ENCODE peak calls at places on chromosomes 5 and 9, in eight cellular contexts. B is breast epithelium, L is K562, K is GM12892, I is sigmoid colon, Y is prostate gland, R is transverse colon, O is stomach. T is an unnamed sample.

GRCh38 chr5:88452820-88453219 is 184.2 kb upstream of the TMEM161B start:
- DNase-seq in I (no peak), O (no peak), K (no peak), R (no peak), Y (no peak), B (no peak), L (no peak), T (no peak)

GRCh38 chr5:76371955-76372319 is 31.1 kb upstream of the IQGAP2 start:
- DNase-seq in I (no peak), K (no peak), Y (no peak), B (no peak), L (no peak), R (no peak), O (no peak), T (no peak)

GRCh38 chr9:135605238-135605781 is 34.0 kb downstream of the GLT6D1 start:
- DNase-seq in K (no peak), B (no peak), R (no peak), I (peak; percentile 42), Y (peak; percentile 3), O (peak; percentile 24), L (no peak), T (no peak)

GRCh38 chr5:149598966-149599365 is 17.7 kb downstream of the ARHGEF37 start:
- DNase-seq in I (no peak), L (no peak), B (no peak), Y (no peak), K (no peak), O (no peak), R (no peak), T (no peak)

GRCh38 chr9:91503650-91504007 is 80.0 kb upstream of the NFIL3 start:
- DNase-seq in K (no peak), R (no peak), L (no peak), O (no peak), I (no peak), B (no peak), Y (no peak), T (no peak)

GRCh38 chr9:126773004-126773607 is 31.7 kb upstream of the ZBTB43 start:
- DNase-seq in I (no peak), R (no peak), B (no peak), K (no peak), O (no peak), L (peak; percentile 38), Y (no peak), T (no peak)

GRCh38 chr9:72428329-72428728 is 63.3 kb upstream of the ZFAND5 start:
- DNase-seq in K (no peak), Y (no peak), I (no peak), R (no peak), O (no peak), B (no peak), L (no peak), T (no peak)

GRCh38 chr5:173778784-173779304 is 109.3 kb upstream of the CPEB4 start:
- DNase-seq in O (peak; percentile 43), L (no peak), K (no peak), B (no peak), Y (no peak), R (no peak), I (no peak), T (no peak)

GRCh38 chr9:89885156-89885555 is 280.3 kb downstream of the GADD45G start:
- DNase-seq in K (no peak), I (peak; percentile 30), Y (no peak), O (peak; percentile 7), B (no peak), R (no peak), L (no peak), T (no peak)

GRCh38 chr9:132192728-132193127 is 30.9 kb downstream of the NTNG2 start:
- DNase-seq in I (no peak), L (no peak), B (no peak), O (no peak), Y (no peak), K (no peak), R (no peak), T (no peak)

GRCh38 chr9:134326754-134327526 is 685 bp downstream of the RXRA start:
- DNase-seq in B (no peak), O (no peak), R (no peak), K (no peak), I (peak; percentile 76), L (peak; percentile 50), Y (no peak), T (no peak)

GRCh38 chr5:109805882-109806281 is 116.2 kb downstream of the MAN2A1 start:
- DNase-seq in O (no peak), R (no peak), B (no peak), L (no peak), K (no peak), Y (no peak), I (no peak), T (no peak)

GRCh38 chr9:18658764-18659705 is 185.1 kb downstream of the ADAMTSL1 start:
- DNase-seq in Y (no peak), B (no peak), L (no peak), O (no peak), I (no peak), K (no peak), R (no peak), T (no peak)

GRCh38 chr5:1502046-1502736 is 21.6 kb downstream of the LPCAT1 start:
- DNase-seq in B (no peak), Y (no peak), L (peak; percentile 83), K (no peak), R (peak; percentile 41), I (no peak), O (peak; percentile 33), T (no peak)

GRCh38 chr5:59813761-59814562 is 79.6 kb downstream of the PDE4D start:
- DNase-seq in Y (no peak), O (no peak), R (peak; percentile 23), K (no peak), L (peak; percentile 39), I (no peak), B (no peak), T (no peak)

GRCh38 chr9:1647776-1648175 is 367.4 kb upstream of the SMARCA2 start:
- DNase-seq in K (no peak), L (no peak), O (no peak), Y (no peak), I (no peak), R (no peak), B (no peak), T (no peak)

GRCh38 chr9:135951889-135952663 is 9.1 kb downstream of the UBAC1 start:
- DNase-seq in O (peak; percentile 35), K (no peak), I (no peak), R (no peak), L (peak; percentile 94), B (no peak), Y (peak; percentile 78), T (no peak)

DNA sequence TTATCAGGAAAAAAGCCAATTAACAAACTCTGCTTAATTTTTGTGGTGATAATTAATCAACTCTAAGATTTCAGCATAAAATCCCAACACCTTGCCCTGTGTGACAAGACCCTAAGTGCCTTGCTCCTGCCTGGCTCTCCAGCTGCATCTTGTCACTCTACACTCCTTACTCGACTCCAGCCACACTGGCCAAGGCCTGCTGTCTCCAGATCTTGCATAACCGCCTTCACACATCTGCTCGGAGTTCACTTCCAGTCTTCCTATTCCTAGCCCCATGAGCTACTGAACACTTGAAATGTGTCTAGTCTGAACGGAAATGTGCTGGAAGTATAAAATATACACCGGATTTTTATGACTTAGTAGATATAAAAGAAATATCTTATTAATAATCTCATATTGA is 259.6 kb downstream of the EPB41L4A start:
- DNase-seq in B (no peak), I (peak; percentile 88), Y (no peak), O (no peak), K (no peak), R (no peak), L (no peak), T (no peak)
- TF ChIP-seq POLR2AphosphoS5 in B (no peak), I (peak; percentile 58), Y (no peak), O (no peak), K (no peak), R (no peak), L (no peak), T (no peak)

DNA sequence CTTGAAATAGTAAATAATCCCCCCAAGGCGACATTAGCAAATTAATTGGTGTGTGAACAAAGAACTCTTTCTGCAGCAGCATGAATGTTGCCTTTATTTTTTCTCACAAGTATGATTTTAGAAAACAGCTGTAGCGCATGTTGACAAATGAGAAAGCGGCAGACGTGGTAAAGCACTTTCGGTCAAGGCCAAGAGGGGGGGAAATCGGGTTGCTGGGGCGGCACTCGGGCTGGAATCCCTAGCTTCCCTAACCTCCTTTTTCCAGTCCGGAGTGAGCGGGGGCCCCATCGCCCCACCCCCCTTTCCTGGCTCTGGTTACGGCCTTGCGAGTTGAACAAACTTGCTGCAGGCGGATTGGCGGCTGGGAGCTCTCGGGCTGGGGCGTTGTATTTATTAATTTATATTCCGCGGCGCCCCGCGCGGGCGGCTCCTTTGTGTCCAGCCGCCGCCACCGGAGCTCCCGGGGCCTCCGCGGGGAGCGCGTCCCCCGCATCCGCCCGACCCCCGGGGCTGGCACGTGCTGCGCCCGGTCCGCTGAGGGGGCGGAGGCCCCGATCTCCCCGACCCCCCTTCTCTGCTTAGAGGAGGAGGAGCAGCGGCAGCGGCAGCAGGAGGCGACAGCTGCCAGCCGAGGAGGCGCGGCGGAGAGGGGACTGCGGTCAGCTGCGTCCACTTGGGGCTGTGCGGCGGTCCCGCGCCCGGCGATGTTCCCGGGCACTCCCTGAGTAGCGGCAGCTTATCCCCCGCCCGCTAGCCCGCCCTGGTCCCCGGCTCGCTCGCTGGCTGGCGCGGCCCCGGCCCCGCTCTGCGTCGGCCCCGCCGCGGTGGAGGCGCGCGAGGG is at the start of gene RHOBTB3:
- DNase-seq in L (peak; percentile 87), B (peak; percentile 81), Y (peak; percentile 88), O (peak; percentile 85), K (peak; percentile 36), I (peak; percentile 96), R (peak; percentile 89), T (peak; percentile 45)
- TF ChIP-seq POLR2A in L (no peak), B (peak; percentile 3), Y (peak; percentile 67), O (no peak), K (peak; percentile 18), I (peak; percentile 75), R (peak; percentile 74), T (peak; percentile 42)

GRCh38 chr5:77640577-77641396 is 2.3 kb upstream of the OTP start:
- DNase-seq in K (no peak), B (no peak), R (no peak), I (no peak), O (no peak), L (no peak), Y (no peak), T (no peak)
- TF ChIP-seq POLR2AphosphoS5 in K (no peak), B (no peak), R (no peak), I (no peak), O (no peak), L (no peak), Y (no peak), T (no peak)

GRCh38 chr9:107193251-107193650 is 89.8 kb upstream of the RAD23B start:
- DNase-seq in L (no peak), K (no peak), I (no peak), Y (no peak), O (no peak), R (no peak), B (no peak), T (no peak)

GRCh38 chr9:107190031-107190935 is 92.8 kb upstream of the RAD23B start:
- DNase-seq in K (no peak), L (no peak), B (no peak), R (no peak), Y (no peak), O (no peak), I (no peak), T (no peak)

GRCh38 chr9:107188376-107188775 is 94.7 kb upstream of the RAD23B start:
- DNase-seq in Y (no peak), B (no peak), K (no peak), O (no peak), L (no peak), I (no peak), R (no peak), T (no peak)

DNA sequence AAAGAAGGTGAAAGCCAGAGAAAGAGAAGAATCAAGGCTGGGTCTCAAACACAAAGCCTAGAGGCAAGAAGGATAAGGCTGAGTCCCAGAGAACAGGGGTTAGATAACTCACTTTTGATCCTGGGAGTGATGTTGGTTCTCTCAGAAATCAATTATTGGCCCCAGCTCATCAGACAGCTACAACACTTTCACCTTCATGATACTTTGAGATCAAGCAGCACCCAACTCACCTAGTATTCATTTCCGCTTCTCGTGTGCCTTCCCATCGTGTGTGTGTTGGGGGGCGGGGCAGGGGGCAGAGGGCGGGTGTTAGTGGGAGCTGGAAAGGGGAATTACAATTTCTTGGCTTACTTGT is 92.2 kb upstream of the RAD23B start:
- DNase-seq in R (no peak), O (no peak), B (no peak), L (no peak), K (no peak), I (no peak), Y (no peak), T (no peak)
- TF ChIP-seq POLR2A in R (no peak), O (no peak), B (no peak), L (no peak), K (no peak), I (no peak), Y (no peak), T (no peak)